ENCODE peak calls at places on chromosomes 12 and 14, in seven cellular contexts. J is endodermal cell, F is PC-9, E is brain microvascular endothelial cell, P is uterus, Y is HCT116, S is AG04450. O is an unnamed sample.

GRCh38 chr12:54596526-54596946 is 8.1 kb upstream of the PPP1R1A start:
- DNase-seq in J (peak), F (peak), E (peak), P (peak), Y (peak), S (peak), O (peak)

GRCh38 chr14:104563742-104564615 is 15.6 kb upstream of the C14orf180 start:
- DNase-seq in J (peak), F (peak), E (peak), P (peak), Y (peak), S (no peak), O (peak)

GRCh38 chr12:3553681-3554546 is 62.9 kb downstream of the PRMT8 start:
- DNase-seq in J (peak), F (no peak), E (no peak), P (no peak), Y (no peak), S (no peak), O (no peak)

GRCh38 chr14:104865631-104866441 is 768 bp downstream of the CEP170B start:
- DNase-seq in J (peak), F (peak), E (peak), P (peak), Y (peak), S (peak), O (peak)

GRCh38 chr12:95325501-95325900 is 107.9 kb downstream of the VEZT start:
- DNase-seq in J (no peak), F (no peak), E (no peak), P (no peak), Y (no peak), S (no peak), O (no peak)

GRCh38 chr14:103074699-103075341 is 9.2 kb upstream of the LBHD2 start:
- DNase-seq in J (peak), F (peak), E (no peak), P (peak), Y (no peak), S (no peak), O (no peak)

GRCh38 chr12:111343181-111343580 is 25.7 kb downstream of the PHETA1 start:
- DNase-seq in J (no peak), F (no peak), E (no peak), P (no peak), Y (no peak), S (no peak), O (no peak)

GRCh38 chr12:6540181-6540877 is 6.0 kb downstream of the GAPDH start:
- DNase-seq in J (peak), F (peak), E (peak), P (peak), Y (peak), S (peak), O (peak)

GRCh38 chr12:96447256-96447655 is 42.1 kb upstream of the CFAP54 start:
- DNase-seq in J (no peak), F (no peak), E (no peak), P (no peak), Y (no peak), S (no peak), O (no peak)

GRCh38 chr12:88207921-88208640 is 66.0 kb downstream of the TMTC3 start:
- DNase-seq in J (no peak), F (no peak), E (peak), P (no peak), Y (no peak), S (peak), O (no peak)

GRCh38 chr12:108338915-108339657 is at the start of gene CMKLR1:
- DNase-seq in J (peak), F (no peak), E (no peak), P (peak), Y (no peak), S (no peak), O (no peak)

GRCh38 chr14:103696466-103697071 is 18.7 kb downstream of the XRCC3 start:
- DNase-seq in J (no peak), F (no peak), E (peak), P (peak), Y (no peak), S (peak), O (no peak)

GRCh38 chr12:64826234-64826633 is 1.8 kb downstream of the TBC1D30 start:
- DNase-seq in J (peak), F (no peak), E (peak), P (peak), Y (no peak), S (no peak), O (no peak)

GRCh38 chr12:55072093-55072492 is 52.3 kb downstream of the NEUROD4 start:
- DNase-seq in J (peak), F (peak), E (no peak), P (no peak), Y (peak), S (no peak), O (peak)

GRCh38 chr14:44846232-44846824 is 115.4 kb downstream of the KLHL28 start:
- DNase-seq in J (no peak), F (no peak), E (peak), P (no peak), Y (peak), S (peak), O (peak)

GRCh38 chr14:33123281-33123680 is 184.6 kb downstream of the NPAS3 start:
- DNase-seq in J (no peak), F (no peak), E (no peak), P (no peak), Y (no peak), S (no peak), O (no peak)

GRCh38 chr12:100611031-100611430 is 37.5 kb downstream of the GAS2L3 start:
- DNase-seq in J (no peak), F (no peak), E (peak), P (no peak), Y (no peak), S (no peak), O (no peak)

GRCh38 chr14:92880851-92881250 is 42.1 kb upstream of the CHGA start:
- DNase-seq in J (peak), F (peak), E (peak), P (no peak), Y (peak), S (no peak), O (peak)

GRCh38 chr14:64758025-64758521 is 53.8 kb downstream of the PLEKHG3 start:
- DNase-seq in J (peak), F (peak), E (peak), P (peak), Y (no peak), S (no peak), O (no peak)

GRCh38 chr14:79597561-79597960 is 613.7 kb downstream of the DIO2 start:
- DNase-seq in J (no peak), F (no peak), E (no peak), P (no peak), Y (no peak), S (no peak), O (no peak)

GRCh38 chr12:16189849-16190248 is 87.6 kb downstream of the SLC15A5 start:
- DNase-seq in J (no peak), F (no peak), E (no peak), P (no peak), Y (no peak), S (no peak), O (no peak)

GRCh38 chr14:101116486-101117130 is 213.1 kb upstream of the RTL1 start:
- DNase-seq in J (peak), F (no peak), E (no peak), P (no peak), Y (no peak), S (no peak), O (no peak)

DNA sequence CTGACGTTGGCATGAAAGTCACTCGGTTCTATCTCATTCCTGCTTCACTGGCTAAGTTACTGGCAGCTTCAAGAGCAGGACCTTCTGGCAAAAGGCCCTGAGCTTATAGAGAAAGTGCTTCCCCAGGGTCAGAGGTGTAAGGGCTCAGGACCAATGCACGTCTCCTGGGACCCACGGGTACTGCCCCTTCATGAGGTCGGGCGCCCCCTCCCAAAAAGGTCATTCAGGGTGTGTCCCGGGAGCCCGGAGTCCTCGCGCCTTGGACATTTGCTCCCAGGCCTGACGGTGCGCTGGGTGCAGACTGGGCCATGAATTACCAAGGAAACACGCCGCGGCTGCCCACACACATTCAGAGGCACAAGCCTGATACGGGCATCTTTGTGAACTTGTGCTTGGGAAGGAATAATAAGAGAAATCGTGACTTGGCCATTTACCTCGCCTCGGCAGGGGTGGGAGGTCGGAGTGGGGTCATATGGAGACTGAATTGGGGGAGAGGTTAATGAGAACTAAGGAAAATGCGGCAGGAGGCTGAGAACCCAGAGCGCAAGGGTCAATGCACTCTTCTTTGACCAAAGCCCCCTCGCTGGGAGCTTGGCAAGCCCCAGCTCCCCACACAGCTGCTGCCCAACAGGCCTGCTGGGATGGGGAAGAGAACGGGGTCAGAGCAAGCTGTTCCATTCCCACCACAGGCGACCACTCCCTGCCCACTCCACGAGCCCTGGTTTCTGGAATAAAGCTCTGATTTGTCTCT is 15.7 kb upstream of the SLC6A12 start:
- DNase-seq in J (peak), F (no peak), E (no peak), P (no peak), Y (no peak), S (no peak), O (no peak)
- H3K27ac ChIP-seq in J (no peak), F (no peak), E (no peak), P (no peak), Y (no peak), S (no peak), O (no peak)

GRCh38 chr14:52583544-52583943 is 30.9 kb downstream of the GPR137C start:
- DNase-seq in J (no peak), F (no peak), E (no peak), P (no peak), Y (no peak), S (no peak), O (peak)
- TF ChIP-seq CTCF in J (no peak), F (no peak), E (no peak), P (no peak), Y (no peak), S (no peak), O (no peak)

DNA sequence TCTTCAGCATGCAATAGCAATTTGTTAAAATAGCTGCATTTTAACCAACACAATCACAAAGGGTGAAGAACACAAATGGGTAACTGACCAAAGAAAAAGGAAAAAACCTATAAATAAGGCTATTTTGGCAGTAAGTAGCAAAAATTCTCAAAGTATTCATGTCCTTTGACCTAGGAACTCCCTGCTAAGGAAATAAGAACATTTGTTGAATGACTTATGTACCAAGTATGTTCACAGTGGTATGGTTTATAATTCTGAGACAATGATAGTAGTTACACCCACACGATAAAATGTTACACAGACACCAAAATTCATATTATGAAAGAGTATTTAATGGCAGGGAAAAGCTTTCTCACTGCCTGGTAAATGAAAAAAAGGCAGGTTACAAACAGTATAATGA is 16.9 kb downstream of the CCDC88C start:
- DNase-seq in J (no peak), F (no peak), E (no peak), P (no peak), Y (no peak), S (no peak), O (no peak)
- H3K27ac ChIP-seq in J (no peak), F (no peak), E (no peak), P (no peak), Y (no peak), S (no peak), O (peak)

GRCh38 chr12:110266980-110267620 is 13.9 kb upstream of the ATP2A2 start:
- DNase-seq in J (no peak), F (peak), E (peak), P (peak), Y (no peak), S (no peak), O (no peak)
- TF ChIP-seq CTCF in J (no peak), F (no peak), E (no peak), P (no peak), Y (no peak), S (no peak), O (no peak)

DNA sequence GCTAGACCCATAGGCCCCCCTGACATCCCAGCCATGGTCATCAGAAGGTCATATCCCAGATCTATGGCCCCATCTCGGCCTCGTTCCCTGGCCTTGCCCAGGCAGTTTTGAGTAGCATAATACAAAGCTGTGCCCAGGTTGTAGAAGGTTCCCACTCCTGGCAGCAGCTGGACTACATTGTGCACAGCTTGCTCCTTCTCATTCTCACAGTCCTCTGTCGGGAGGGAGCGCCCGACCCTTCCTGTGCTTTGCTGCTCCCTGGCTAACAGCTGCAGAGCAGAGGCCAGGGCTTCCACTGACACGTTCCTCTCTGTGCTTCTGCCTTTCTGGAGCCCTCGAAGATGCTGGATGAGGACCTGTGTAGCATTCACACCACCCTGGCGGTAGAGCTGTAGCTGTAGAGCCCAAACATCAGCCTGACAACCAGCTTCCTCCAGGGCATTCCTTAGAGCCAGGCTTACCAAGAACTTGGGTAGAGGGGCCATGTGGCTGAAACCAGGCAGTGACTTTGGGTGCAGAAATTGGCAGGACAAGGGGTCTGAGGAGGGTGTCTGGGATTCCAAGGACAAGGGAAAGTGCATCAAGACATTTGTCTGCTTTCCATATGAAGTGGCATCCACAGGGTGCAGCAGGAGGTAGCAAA is 1.0 kb downstream of the APOF start:
- DNase-seq in J (peak), F (no peak), E (no peak), P (no peak), Y (no peak), S (no peak), O (no peak)
- H3K27ac ChIP-seq in J (no peak), F (no peak), E (no peak), P (no peak), Y (no peak), S (no peak), O (no peak)

GRCh38 chr14:106586098-106586704 is 1059.8 kb downstream of the TMEM121 start:
- DNase-seq in J (peak), F (peak), E (no peak), P (no peak), Y (no peak), S (no peak), O (peak)
- TF ChIP-seq CTCF in J (peak), F (peak), E (peak), P (no peak), Y (peak), S (no peak), O (peak)

DNA sequence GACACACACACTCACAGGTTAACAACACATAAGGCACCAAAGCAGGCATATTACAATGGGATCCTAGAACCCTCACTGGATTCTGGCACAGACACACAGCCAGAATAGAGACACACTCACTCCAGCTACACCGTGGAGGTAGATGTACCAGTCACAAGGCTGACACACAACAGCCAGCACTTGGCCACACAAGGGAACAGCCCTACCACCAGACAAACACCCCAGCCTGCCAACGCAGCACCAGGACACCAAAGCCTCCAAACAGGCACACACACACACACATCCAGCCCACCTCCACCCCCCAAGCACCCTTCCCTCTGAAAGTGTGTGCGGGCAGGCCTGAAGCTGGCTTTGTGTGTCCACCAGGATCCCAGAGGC is 10.9 kb upstream of the ITGB7 start:
- DNase-seq in J (no peak), F (no peak), E (peak), P (no peak), Y (no peak), S (no peak), O (no peak)
- H3K27ac ChIP-seq in J (no peak), F (peak), E (no peak), P (peak), Y (peak), S (peak), O (peak)

GRCh38 chr12:5506295-5506694 is 74.4 kb downstream of the NTF3 start:
- DNase-seq in J (peak), F (no peak), E (no peak), P (no peak), Y (no peak), S (no peak), O (no peak)
- TF ChIP-seq CTCF in J (no peak), F (no peak), E (no peak), P (no peak), Y (no peak), S (no peak), O (no peak)

DNA sequence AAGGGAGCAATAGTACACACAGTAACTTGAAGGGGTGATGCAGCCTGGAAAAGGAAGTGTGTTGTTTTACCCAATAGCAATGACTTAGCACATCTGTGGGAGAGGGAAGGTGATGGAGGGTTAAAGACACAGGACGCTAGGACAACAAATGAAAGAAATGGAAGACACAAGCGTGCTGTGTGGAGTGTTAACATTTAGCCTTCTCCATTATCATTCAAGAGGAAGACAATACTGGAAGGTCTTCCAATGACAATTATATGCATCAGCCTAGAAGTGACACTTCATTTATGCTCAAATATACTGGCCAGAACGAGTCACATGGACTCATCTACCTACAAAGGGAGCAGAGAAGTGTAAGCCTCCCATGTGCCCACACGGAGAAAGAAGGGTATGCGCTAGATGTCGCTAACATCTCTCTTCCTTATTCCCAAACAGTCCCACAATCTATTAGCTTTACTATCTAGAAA is 20.5 kb downstream of the PPM1H start:
- DNase-seq in J (peak), F (no peak), E (no peak), P (no peak), Y (no peak), S (no peak), O (no peak)
- H3K27ac ChIP-seq in J (no peak), F (no peak), E (no peak), P (no peak), Y (no peak), S (no peak), O (no peak)

DNA sequence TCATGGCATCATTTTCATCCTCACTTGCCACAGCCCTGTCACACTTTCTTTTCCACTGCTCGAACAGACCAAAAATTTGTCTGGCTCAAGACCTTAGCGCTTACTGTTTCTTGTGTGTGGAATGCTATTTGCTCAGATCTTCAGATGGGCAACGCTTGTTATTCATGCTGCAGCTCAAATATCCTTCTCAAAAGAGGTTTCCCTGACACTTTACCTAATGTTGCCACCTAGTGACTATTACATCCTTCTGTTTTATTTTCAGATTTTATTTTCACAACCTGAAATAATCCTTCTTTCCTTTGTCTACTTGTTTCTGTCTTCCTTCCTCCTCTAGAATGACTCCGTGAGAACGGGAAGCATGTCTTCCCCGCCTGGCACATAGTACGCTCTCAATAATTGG is 5.6 kb downstream of the FBXO33 start:
- DNase-seq in J (no peak), F (no peak), E (peak), P (no peak), Y (no peak), S (no peak), O (peak)
- TF ChIP-seq CTCF in J (peak), F (peak), E (peak), P (no peak), Y (peak), S (peak), O (peak)

O was measured in RWPE1.